ENCODE peak calls at places on chromosomes 5 and 9, in eight cellular contexts. M, H, X, W, V, J, B and F are unnamed samples.

GRCh38 chr9:87742813-87743428 is 17.0 kb downstream of the CTSL start:
- DNase-seq in X (no peak), V (no peak), B (no peak), W (no peak), M (no peak), H (no peak), J (no peak), F (no peak)

GRCh38 chr9:95750725-95751644 is 124.5 kb upstream of the ERCC6L2 start:
- DNase-seq in J (no peak), X (no peak), M (no peak), V (no peak), W (no peak), H (no peak), B (no peak), F (no peak)

GRCh38 chr9:89606567-89607311 is 1.9 kb downstream of the GADD45G start:
- DNase-seq in X (no peak), B (peak), W (peak), M (peak), H (peak), J (peak), V (no peak), F (peak)

GRCh38 chr9:80994892-80995291 is 694.5 kb downstream of the TLE1 start:
- DNase-seq in H (no peak), M (no peak), X (no peak), J (no peak), B (no peak), V (no peak), W (peak), F (peak)

GRCh38 chr9:94971378-94972131 is 245.1 kb downstream of the AOPEP start:
- DNase-seq in W (peak), M (peak), H (no peak), V (no peak), X (no peak), B (no peak), J (no peak), F (no peak)

GRCh38 chr5:149320791-149321330 is 24.4 kb upstream of the GRPEL2 start:
- DNase-seq in J (no peak), X (peak), B (peak), V (no peak), H (peak), M (peak), W (peak), F (peak)

GRCh38 chr5:159475026-159475425 is 144.7 kb upstream of the IL12B start:
- DNase-seq in W (no peak), H (no peak), V (no peak), J (no peak), B (no peak), M (no peak), X (no peak), F (no peak)

GRCh38 chr9:4137755-4138154 is 162.1 kb downstream of the GLIS3 start:
- DNase-seq in H (no peak), V (no peak), M (no peak), J (no peak), B (no peak), X (no peak), W (peak), F (peak)

DNA sequence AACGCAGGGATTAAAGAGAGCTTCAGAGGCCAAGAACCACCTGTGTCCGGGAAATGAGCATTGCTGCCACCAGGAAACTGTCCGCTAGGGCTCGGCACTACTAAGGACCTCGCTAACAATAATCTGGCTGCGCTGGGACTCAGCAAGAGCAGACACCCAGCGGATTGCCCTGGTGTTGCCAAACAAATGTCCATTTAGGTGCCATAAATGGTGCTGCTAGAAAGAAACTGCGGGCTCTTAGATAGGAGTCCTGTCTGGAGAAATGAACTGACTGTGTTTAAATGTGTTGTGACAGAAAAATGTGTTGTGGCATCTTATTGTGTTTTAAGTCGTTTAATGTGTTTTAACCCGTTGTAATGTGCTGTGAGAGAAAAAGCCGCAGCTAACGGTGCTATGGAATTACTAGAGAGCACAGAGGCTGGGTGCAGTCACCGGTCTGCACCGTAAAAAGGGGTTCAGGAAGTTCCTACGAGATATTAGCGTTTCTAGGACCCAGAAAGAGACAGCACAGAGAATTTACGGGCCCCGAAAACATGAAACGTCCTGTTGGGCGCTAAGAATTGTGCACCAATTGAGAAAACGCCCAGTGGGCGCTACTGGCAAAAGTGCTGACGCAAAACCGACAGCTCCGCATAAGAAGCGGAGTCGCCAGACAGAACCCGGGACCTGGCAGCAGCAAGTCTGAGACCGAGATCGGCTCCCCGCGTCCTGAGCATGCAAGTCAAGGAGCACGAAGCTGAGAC is 90.6 kb downstream of the ANXA2R start:
- DNase-seq in B (peak), V (peak), M (peak), X (no peak), J (peak), H (peak), W (peak), F (peak)
- TF ChIP-seq CTCF in B (no peak), V (peak), M (peak), X (no peak), J (no peak), H (peak), W (peak), F (peak)

DNA sequence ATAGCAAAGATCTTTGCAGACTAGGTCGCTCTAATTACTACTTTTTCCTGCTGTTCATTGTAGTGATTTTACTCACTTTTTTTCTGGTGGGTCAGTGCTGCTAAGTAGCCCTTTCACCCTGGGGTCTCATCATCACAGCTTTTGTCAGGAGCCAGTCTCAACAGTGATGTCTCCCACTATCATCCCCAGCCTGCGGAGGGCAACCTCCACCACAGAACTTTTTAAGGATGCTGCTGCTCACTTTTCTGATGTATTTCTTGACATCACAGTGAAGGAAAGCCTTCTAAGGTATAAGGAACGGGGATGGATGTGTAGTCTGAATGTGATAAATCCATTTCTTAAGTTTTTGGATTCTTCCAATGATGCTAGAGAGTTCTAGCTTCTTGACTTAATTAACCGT is 242.5 kb upstream of the RIOK2 start:
- DNase-seq in B (no peak), X (no peak), M (no peak), J (no peak), V (no peak), W (peak), H (no peak), F (peak)
- TF ChIP-seq CTCF in B (no peak), X (no peak), M (no peak), J (no peak), V (no peak), W (peak), H (peak), F (peak)

DNA sequence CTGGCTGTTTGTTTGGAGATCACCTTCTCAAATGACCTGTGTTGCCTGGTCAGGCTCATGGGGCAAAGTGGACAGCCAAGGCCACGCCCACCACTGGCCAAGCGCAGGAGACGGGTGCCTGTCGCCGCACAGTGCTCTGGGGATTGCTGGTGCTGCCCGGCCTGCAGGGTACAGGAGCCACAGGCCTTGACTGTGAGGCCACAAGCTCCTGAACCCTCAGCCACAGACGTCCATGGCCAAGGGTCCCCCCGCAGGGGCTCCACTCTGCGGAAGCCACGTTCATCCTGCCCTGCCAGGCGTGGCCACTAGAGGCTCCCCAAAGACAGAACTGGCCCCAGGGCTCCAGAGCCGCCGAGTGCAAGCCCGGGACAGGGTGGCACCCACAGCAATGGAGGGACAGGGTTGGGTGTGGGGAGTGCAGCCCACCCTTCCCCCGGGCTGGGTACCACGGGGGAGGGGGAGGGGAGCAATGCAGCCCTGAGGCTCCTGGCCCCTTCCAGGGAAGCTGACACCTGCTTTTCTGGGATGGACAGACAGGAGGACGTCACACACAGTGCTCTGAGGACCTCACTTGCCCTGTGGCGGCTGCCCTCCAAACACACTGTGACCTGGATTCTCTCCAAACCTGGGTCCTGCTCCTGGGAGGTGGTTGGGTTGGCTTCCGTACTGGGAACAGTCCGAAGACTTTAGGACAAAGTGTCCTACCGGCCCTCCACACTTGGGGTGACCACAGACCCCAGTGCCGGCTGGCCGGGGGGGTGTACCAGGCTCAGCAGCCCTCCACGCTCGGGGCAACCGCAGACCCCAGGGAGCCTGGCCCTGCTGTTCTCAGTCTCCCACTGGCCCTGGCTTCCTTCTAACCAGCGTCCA is 21.5 kb downstream of the TPPP start:
- DNase-seq in V (peak), X (no peak), J (peak), W (peak), M (peak), H (peak), B (peak), F (peak)
- TF ChIP-seq CTCF in V (peak), X (peak), J (peak), W (peak), M (peak), H (peak), B (peak), F (peak)

GRCh38 chr5:141762790-141763368 is 80.8 kb upstream of the ARAP3 start:
- DNase-seq in V (no peak), W (no peak), H (no peak), B (no peak), X (no peak), J (no peak), M (no peak), F (no peak)
- TF ChIP-seq CTCF in V (no peak), W (no peak), H (peak), B (no peak), X (no peak), J (no peak), M (no peak), F (no peak)

GRCh38 chr5:169164481-169164925 is 136.4 kb downstream of the SLIT3 start:
- DNase-seq in V (no peak), M (peak), B (no peak), X (no peak), J (no peak), W (peak), H (no peak), F (peak)
- TF ChIP-seq CTCF in V (no peak), M (no peak), B (no peak), X (no peak), J (no peak), W (no peak), H (no peak), F (no peak)

GRCh38 chr9:127538849-127539258 is 73.2 kb upstream of the STXBP1 start:
- DNase-seq in X (no peak), M (no peak), J (no peak), W (peak), V (no peak), H (no peak), B (no peak), F (no peak)

GRCh38 chr9:127537014-127537413 is 75.1 kb upstream of the STXBP1 start:
- DNase-seq in B (no peak), J (no peak), H (no peak), X (no peak), W (peak), V (no peak), M (peak), F (peak)

GRCh38 chr9:127536499-127536898 is 75.6 kb upstream of the STXBP1 start:
- DNase-seq in H (no peak), V (no peak), J (no peak), W (no peak), M (no peak), B (no peak), X (no peak), F (no peak)

GRCh38 chr9:127539259-127539981 is 72.7 kb upstream of the STXBP1 start:
- DNase-seq in J (no peak), B (no peak), X (no peak), H (no peak), V (no peak), M (no peak), W (peak), F (no peak)

DNA sequence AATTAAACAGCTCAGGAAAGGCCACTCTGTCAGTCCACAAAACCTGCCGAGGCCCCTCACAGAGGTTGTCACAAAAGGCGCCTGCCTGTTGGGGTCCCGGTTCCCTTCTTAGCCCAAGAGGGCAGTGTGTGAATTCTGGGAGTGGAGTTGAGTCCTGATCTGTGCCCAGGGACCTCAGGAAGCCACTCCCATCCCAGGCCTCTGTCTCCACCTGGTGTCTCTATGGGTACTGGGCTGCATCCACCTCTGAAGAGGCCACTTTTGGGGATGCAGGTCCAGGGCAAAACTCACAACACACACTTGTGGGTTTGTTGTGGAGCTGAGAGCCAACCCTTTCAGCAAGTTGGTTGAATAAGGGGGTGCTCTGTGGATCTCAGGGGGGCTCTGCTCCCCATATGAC is 74.3 kb upstream of the STXBP1 start:
- DNase-seq in W (no peak), X (no peak), M (peak), V (no peak), J (no peak), H (no peak), B (no peak), F (no peak)
- TF ChIP-seq CTCF in W (peak), X (no peak), M (peak), V (no peak), J (no peak), H (peak), B (no peak), F (peak)

DNA sequence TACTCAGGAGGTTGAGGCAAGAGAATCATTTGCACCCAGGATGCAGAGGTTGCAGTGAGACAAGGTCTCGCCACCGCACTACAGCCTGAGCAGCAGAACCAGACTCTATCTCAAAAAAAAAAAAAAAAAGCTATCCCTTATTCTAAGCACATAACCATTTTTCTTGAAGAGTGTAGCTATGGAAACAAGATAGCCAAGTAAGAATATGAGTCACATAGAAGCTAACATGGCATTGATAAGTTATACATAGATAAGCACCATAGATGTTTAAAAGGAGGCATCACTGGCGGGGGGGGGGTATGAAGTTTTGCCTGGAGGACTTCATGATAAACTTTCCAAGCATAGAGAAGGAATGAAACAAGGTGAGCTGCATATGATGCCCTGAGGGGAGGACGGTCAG is 26.0 kb downstream of the CHSY3 start:
- DNase-seq in V (no peak), X (no peak), B (no peak), J (no peak), H (no peak), M (no peak), W (peak), F (no peak)
- TF ChIP-seq CTCF in V (no peak), X (no peak), B (no peak), J (no peak), H (no peak), M (no peak), W (no peak), F (no peak)